ENCODE peak calls at places on chromosomes 12 and 14, in eight cellular contexts. One of them, this sample, is unnamed.

GRCh38 chr14:38003746-38004609 is 203.7 kb upstream of the SSTR1 start:
- DNase-seq in psoas muscle: no peak
- DNase-seq in neural progenitor cell: no peak
- DNase-seq in pancreas: no peak
- DNase-seq in heart right ventricle: no peak
- DNase-seq in stomach: no peak
- DNase-seq in GM23338: peak
- DNase-seq in CD8-positive, alpha-beta T cell: no peak
- DNase-seq in this sample: no peak

GRCh38 chr14:104509673-104510072 is 69.9 kb upstream of the C14orf180 start:
- DNase-seq in psoas muscle: no peak
- DNase-seq in neural progenitor cell: no peak
- DNase-seq in pancreas: no peak
- DNase-seq in heart right ventricle: no peak
- DNase-seq in stomach: no peak
- DNase-seq in GM23338: peak
- DNase-seq in CD8-positive, alpha-beta T cell: no peak
- DNase-seq in this sample: no peak

GRCh38 chr14:56715938-56716337 is 94.3 kb downstream of the OTX2 start:
- DNase-seq in psoas muscle: no peak
- DNase-seq in neural progenitor cell: no peak
- DNase-seq in pancreas: no peak
- DNase-seq in heart right ventricle: no peak
- DNase-seq in stomach: no peak
- DNase-seq in GM23338: peak
- DNase-seq in CD8-positive, alpha-beta T cell: no peak
- DNase-seq in this sample: no peak

GRCh38 chr14:65255029-65255545 is 152.8 kb upstream of the MAX start:
- DNase-seq in psoas muscle: no peak
- DNase-seq in neural progenitor cell: no peak
- DNase-seq in pancreas: no peak
- DNase-seq in heart right ventricle: no peak
- DNase-seq in stomach: no peak
- DNase-seq in GM23338: no peak
- DNase-seq in CD8-positive, alpha-beta T cell: no peak
- DNase-seq in this sample: no peak

GRCh38 chr12:67482751-67483661 is 165.5 kb upstream of the DYRK2 start:
- DNase-seq in psoas muscle: peak
- DNase-seq in neural progenitor cell: no peak
- DNase-seq in pancreas: peak
- DNase-seq in heart right ventricle: peak
- DNase-seq in stomach: peak
- DNase-seq in GM23338: no peak
- DNase-seq in CD8-positive, alpha-beta T cell: peak
- DNase-seq in this sample: no peak

GRCh38 chr12:20950248-20950647 is 139.7 kb downstream of the SLCO1B3 start:
- DNase-seq in psoas muscle: no peak
- DNase-seq in neural progenitor cell: peak
- DNase-seq in pancreas: no peak
- DNase-seq in heart right ventricle: no peak
- DNase-seq in stomach: no peak
- DNase-seq in GM23338: peak
- DNase-seq in CD8-positive, alpha-beta T cell: no peak
- DNase-seq in this sample: no peak

GRCh38 chr14:98742001-98742400 is 530.0 kb downstream of the BCL11B start:
- DNase-seq in psoas muscle: no peak
- DNase-seq in neural progenitor cell: no peak
- DNase-seq in pancreas: no peak
- DNase-seq in heart right ventricle: no peak
- DNase-seq in stomach: no peak
- DNase-seq in GM23338: no peak
- DNase-seq in CD8-positive, alpha-beta T cell: no peak
- DNase-seq in this sample: peak

GRCh38 chr12:76571256-76571655 is 11.7 kb upstream of the OSBPL8 start:
- DNase-seq in psoas muscle: no peak
- DNase-seq in neural progenitor cell: no peak
- DNase-seq in pancreas: no peak
- DNase-seq in heart right ventricle: no peak
- DNase-seq in stomach: no peak
- DNase-seq in GM23338: no peak
- DNase-seq in CD8-positive, alpha-beta T cell: no peak
- DNase-seq in this sample: no peak

GRCh38 chr12:104632724-104633181 is 176.0 kb downstream of the CHST11 start:
- DNase-seq in psoas muscle: no peak
- DNase-seq in neural progenitor cell: no peak
- DNase-seq in pancreas: no peak
- DNase-seq in heart right ventricle: no peak
- DNase-seq in stomach: no peak
- DNase-seq in GM23338: no peak
- DNase-seq in CD8-positive, alpha-beta T cell: no peak
- DNase-seq in this sample: no peak

GRCh38 chr12:53334822-53335221 is 1.3 kb downstream of the SP7 start:
- DNase-seq in psoas muscle: no peak
- DNase-seq in neural progenitor cell: no peak
- DNase-seq in pancreas: no peak
- DNase-seq in heart right ventricle: no peak
- DNase-seq in stomach: no peak
- DNase-seq in GM23338: no peak
- DNase-seq in CD8-positive, alpha-beta T cell: no peak
- DNase-seq in this sample: no peak

GRCh38 chr12:124557518-124558223 is 9.7 kb downstream of the NCOR2 start:
- DNase-seq in psoas muscle: no peak
- DNase-seq in neural progenitor cell: no peak
- DNase-seq in pancreas: no peak
- DNase-seq in heart right ventricle: no peak
- DNase-seq in stomach: no peak
- DNase-seq in GM23338: peak
- DNase-seq in CD8-positive, alpha-beta T cell: no peak
- DNase-seq in this sample: no peak

GRCh38 chr12:27025116-27025515 is 2.8 kb downstream of the MED21 start:
- DNase-seq in psoas muscle: no peak
- DNase-seq in neural progenitor cell: no peak
- DNase-seq in pancreas: no peak
- DNase-seq in heart right ventricle: no peak
- DNase-seq in stomach: no peak
- DNase-seq in GM23338: no peak
- DNase-seq in CD8-positive, alpha-beta T cell: no peak
- DNase-seq in this sample: no peak

GRCh38 chr12:104643921-104644669 is 187.3 kb downstream of the CHST11 start:
- DNase-seq in psoas muscle: no peak
- DNase-seq in neural progenitor cell: no peak
- DNase-seq in pancreas: peak
- DNase-seq in heart right ventricle: no peak
- DNase-seq in stomach: peak
- DNase-seq in GM23338: no peak
- DNase-seq in CD8-positive, alpha-beta T cell: no peak
- DNase-seq in this sample: no peak

GRCh38 chr12:40614923-40615322 is 77.3 kb upstream of the CNTN1 start:
- DNase-seq in psoas muscle: no peak
- DNase-seq in neural progenitor cell: no peak
- DNase-seq in pancreas: no peak
- DNase-seq in heart right ventricle: no peak
- DNase-seq in stomach: no peak
- DNase-seq in GM23338: no peak
- DNase-seq in CD8-positive, alpha-beta T cell: no peak
- DNase-seq in this sample: no peak

GRCh38 chr14:97456958-97457357 is 659.8 kb downstream of the VRK1 start:
- DNase-seq in psoas muscle: no peak
- DNase-seq in neural progenitor cell: no peak
- DNase-seq in pancreas: no peak
- DNase-seq in heart right ventricle: no peak
- DNase-seq in stomach: no peak
- DNase-seq in GM23338: no peak
- DNase-seq in CD8-positive, alpha-beta T cell: peak
- DNase-seq in this sample: no peak

GRCh38 chr12:5577741-5578140 is 145.8 kb downstream of the NTF3 start:
- DNase-seq in psoas muscle: no peak
- DNase-seq in neural progenitor cell: no peak
- DNase-seq in pancreas: no peak
- DNase-seq in heart right ventricle: no peak
- DNase-seq in stomach: no peak
- DNase-seq in GM23338: no peak
- DNase-seq in CD8-positive, alpha-beta T cell: no peak
- DNase-seq in this sample: no peak

GRCh38 chr12:5581616-5582367 is 149.9 kb downstream of the NTF3 start:
- DNase-seq in psoas muscle: no peak
- DNase-seq in neural progenitor cell: no peak
- DNase-seq in pancreas: no peak
- DNase-seq in heart right ventricle: no peak
- DNase-seq in stomach: no peak
- DNase-seq in GM23338: no peak
- DNase-seq in CD8-positive, alpha-beta T cell: no peak
- DNase-seq in this sample: peak

GRCh38 chr12:5582541-5582940 is 150.6 kb downstream of the NTF3 start:
- DNase-seq in psoas muscle: no peak
- DNase-seq in neural progenitor cell: no peak
- DNase-seq in pancreas: no peak
- DNase-seq in heart right ventricle: no peak
- DNase-seq in stomach: no peak
- DNase-seq in GM23338: no peak
- DNase-seq in CD8-positive, alpha-beta T cell: no peak
- DNase-seq in this sample: no peak

GRCh38 chr12:5578775-5579174 is 146.9 kb downstream of the NTF3 start:
- DNase-seq in psoas muscle: no peak
- DNase-seq in neural progenitor cell: no peak
- DNase-seq in pancreas: no peak
- DNase-seq in heart right ventricle: no peak
- DNase-seq in stomach: no peak
- DNase-seq in GM23338: no peak
- DNase-seq in CD8-positive, alpha-beta T cell: no peak
- DNase-seq in this sample: no peak

GRCh38 chr12:5580911-5581488 is 149.1 kb downstream of the NTF3 start:
- DNase-seq in psoas muscle: no peak
- DNase-seq in neural progenitor cell: no peak
- DNase-seq in pancreas: no peak
- DNase-seq in heart right ventricle: peak
- DNase-seq in stomach: no peak
- DNase-seq in GM23338: no peak
- DNase-seq in CD8-positive, alpha-beta T cell: no peak
- DNase-seq in this sample: no peak
- H3K27ac ChIP-seq in psoas muscle: no peak
- H3K27ac ChIP-seq in neural progenitor cell: no peak
- H3K27ac ChIP-seq in pancreas: no peak
- H3K27ac ChIP-seq in heart right ventricle: peak
- H3K27ac ChIP-seq in stomach: no peak
- H3K27ac ChIP-seq in GM23338: no peak
- H3K27ac ChIP-seq in CD8-positive, alpha-beta T cell: no peak
- H3K27ac ChIP-seq in this sample: peak

GRCh38 chr14:75141967-75142366 is 15.1 kb upstream of the NEK9 start:
- DNase-seq in psoas muscle: no peak
- DNase-seq in neural progenitor cell: peak
- DNase-seq in pancreas: no peak
- DNase-seq in heart right ventricle: no peak
- DNase-seq in stomach: no peak
- DNase-seq in GM23338: peak
- DNase-seq in CD8-positive, alpha-beta T cell: peak
- DNase-seq in this sample: no peak
- TF ChIP-seq CTCF in psoas muscle: peak
- TF ChIP-seq CTCF in neural progenitor cell: peak
- TF ChIP-seq CTCF in pancreas: no peak
- TF ChIP-seq CTCF in heart right ventricle: peak
- TF ChIP-seq CTCF in stomach: no peak
- TF ChIP-seq CTCF in GM23338: peak
- TF ChIP-seq CTCF in CD8-positive, alpha-beta T cell: peak
- TF ChIP-seq CTCF in this sample: no peak

GRCh38 chr14:21048638-21049037 is 6.5 kb downstream of the RNASE7 start:
- DNase-seq in psoas muscle: no peak
- DNase-seq in neural progenitor cell: no peak
- DNase-seq in pancreas: no peak
- DNase-seq in heart right ventricle: no peak
- DNase-seq in stomach: no peak
- DNase-seq in GM23338: no peak
- DNase-seq in CD8-positive, alpha-beta T cell: no peak
- DNase-seq in this sample: no peak

GRCh38 chr14:21047378-21047781 is 5.2 kb downstream of the RNASE7 start:
- DNase-seq in psoas muscle: no peak
- DNase-seq in neural progenitor cell: no peak
- DNase-seq in pancreas: no peak
- DNase-seq in heart right ventricle: no peak
- DNase-seq in stomach: no peak
- DNase-seq in GM23338: no peak
- DNase-seq in CD8-positive, alpha-beta T cell: no peak
- DNase-seq in this sample: no peak

GRCh38 chr14:21053184-21054122 is 4.2 kb upstream of the RNASE8 start:
- DNase-seq in psoas muscle: no peak
- DNase-seq in neural progenitor cell: no peak
- DNase-seq in pancreas: no peak
- DNase-seq in heart right ventricle: no peak
- DNase-seq in stomach: no peak
- DNase-seq in GM23338: no peak
- DNase-seq in CD8-positive, alpha-beta T cell: no peak
- DNase-seq in this sample: no peak

GRCh38 chr14:21049263-21049662 is 7.1 kb downstream of the RNASE7 start:
- DNase-seq in psoas muscle: no peak
- DNase-seq in neural progenitor cell: no peak
- DNase-seq in pancreas: no peak
- DNase-seq in heart right ventricle: no peak
- DNase-seq in stomach: no peak
- DNase-seq in GM23338: no peak
- DNase-seq in CD8-positive, alpha-beta T cell: no peak
- DNase-seq in this sample: no peak

DNA sequence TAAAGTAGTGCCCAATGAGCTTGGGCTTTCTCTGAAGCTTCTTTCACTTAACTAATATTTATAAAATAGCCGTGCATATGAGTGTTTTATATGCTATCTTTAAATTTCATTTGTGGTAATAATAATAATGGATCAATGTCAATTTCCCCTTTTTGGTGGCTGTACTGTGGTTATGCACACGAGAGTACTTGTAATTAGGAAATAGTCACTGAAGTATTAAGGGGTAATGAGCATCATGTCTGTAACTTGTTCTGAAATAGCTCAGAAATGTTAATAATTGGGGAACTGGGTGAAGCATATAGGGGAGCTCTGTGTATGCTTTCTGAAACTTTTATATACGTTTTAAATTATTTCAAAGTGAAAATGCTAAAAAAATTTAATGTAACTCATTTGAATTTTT is 7.0 kb upstream of the RNASE8 start:
- DNase-seq in psoas muscle: no peak
- DNase-seq in neural progenitor cell: no peak
- DNase-seq in pancreas: no peak
- DNase-seq in heart right ventricle: no peak
- DNase-seq in stomach: no peak
- DNase-seq in GM23338: no peak
- DNase-seq in CD8-positive, alpha-beta T cell: no peak
- DNase-seq in this sample: no peak
- H3K27ac ChIP-seq in psoas muscle: no peak
- H3K27ac ChIP-seq in neural progenitor cell: no peak
- H3K27ac ChIP-seq in pancreas: no peak
- H3K27ac ChIP-seq in heart right ventricle: no peak
- H3K27ac ChIP-seq in stomach: no peak
- H3K27ac ChIP-seq in GM23338: no peak
- H3K27ac ChIP-seq in CD8-positive, alpha-beta T cell: no peak
- H3K27ac ChIP-seq in this sample: no peak

DNA sequence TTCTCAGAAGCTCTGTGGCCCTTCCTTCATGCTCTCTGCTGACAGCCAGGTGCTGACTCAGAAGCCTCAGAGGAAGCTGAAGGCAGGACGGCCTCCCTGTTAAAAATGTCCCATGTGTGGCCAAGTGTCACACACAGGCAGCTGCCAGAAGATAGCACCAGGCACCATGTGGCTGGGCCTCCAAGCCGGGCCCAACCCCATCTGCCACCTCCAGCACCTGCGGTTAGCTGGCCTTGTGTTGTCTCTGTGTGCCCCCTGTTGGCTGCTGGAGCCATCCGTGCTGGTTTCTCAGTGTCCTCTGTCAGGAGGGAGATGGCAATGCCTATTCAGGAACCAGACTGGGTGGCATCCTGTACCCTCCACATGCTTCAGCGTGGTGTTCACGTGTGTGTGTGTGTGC is 63.2 kb downstream of the TSPAN11 start:
- DNase-seq in psoas muscle: no peak
- DNase-seq in neural progenitor cell: peak
- DNase-seq in pancreas: peak
- DNase-seq in heart right ventricle: peak
- DNase-seq in stomach: no peak
- DNase-seq in GM23338: peak
- DNase-seq in CD8-positive, alpha-beta T cell: no peak
- DNase-seq in this sample: peak
- TF ChIP-seq CTCF in psoas muscle: peak
- TF ChIP-seq CTCF in neural progenitor cell: peak
- TF ChIP-seq CTCF in pancreas: no peak
- TF ChIP-seq CTCF in heart right ventricle: peak
- TF ChIP-seq CTCF in stomach: no peak
- TF ChIP-seq CTCF in GM23338: peak
- TF ChIP-seq CTCF in CD8-positive, alpha-beta T cell: no peak
- TF ChIP-seq CTCF in this sample: peak

This sample was measured in right atrium auricular region.